ENCODE peak calls at places on chromosomes 11 and 22, in six cellular contexts. One of them, this sample, is unnamed.
A peak's percentile ranks its signal among the peaks of the same experiment; 100 is the strongest.

GRCh38 chr11:45922425-45923082 is at the start of gene LARGE2:
- DNase-seq in GM23338: peak; percentile 88
- DNase-seq in PC-9: no peak
- DNase-seq in MM.1S: peak; percentile 20
- DNase-seq in SK-N-SH: peak; percentile 76
- DNase-seq in GM23248: no peak
- DNase-seq in this sample: peak; percentile 67

GRCh38 chr11:65058419-65059054 is at the start of gene NAALADL1:
- DNase-seq in GM23248: no peak
- DNase-seq in SK-N-SH: no peak
- DNase-seq in MM.1S: no peak
- DNase-seq in GM23338: no peak
- DNase-seq in PC-9: no peak
- DNase-seq in this sample: no peak

GRCh38 chr11:8290122-8290810 is 26.6 kb upstream of the LMO1 start:
- DNase-seq in MM.1S: no peak
- DNase-seq in GM23248: no peak
- DNase-seq in PC-9: no peak
- DNase-seq in SK-N-SH: peak; percentile 45
- DNase-seq in GM23338: no peak
- DNase-seq in this sample: no peak

GRCh38 chr11:57179701-57180100 is 2.1 kb upstream of the LRRC55 start:
- DNase-seq in GM23338: peak; percentile 63
- DNase-seq in SK-N-SH: no peak
- DNase-seq in GM23248: no peak
- DNase-seq in PC-9: no peak
- DNase-seq in MM.1S: no peak
- DNase-seq in this sample: no peak

GRCh38 chr11:118230088-118230487 is 5.3 kb upstream of the JAML start:
- DNase-seq in GM23248: no peak
- DNase-seq in MM.1S: no peak
- DNase-seq in GM23338: no peak
- DNase-seq in PC-9: no peak
- DNase-seq in SK-N-SH: no peak
- DNase-seq in this sample: no peak

GRCh38 chr22:44202261-44202789 is 21.6 kb downstream of the PARVG start:
- DNase-seq in GM23338: no peak
- DNase-seq in PC-9: no peak
- DNase-seq in SK-N-SH: no peak
- DNase-seq in MM.1S: no peak
- DNase-seq in GM23248: peak; percentile 80
- DNase-seq in this sample: no peak

GRCh38 chr22:27019827-27020226 is 362.4 kb downstream of the MIAT start:
- DNase-seq in SK-N-SH: no peak
- DNase-seq in GM23338: peak; percentile 14
- DNase-seq in GM23248: no peak
- DNase-seq in MM.1S: no peak
- DNase-seq in PC-9: peak; percentile 63
- DNase-seq in this sample: no peak

GRCh38 chr11:42170601-42171000 is 711.1 kb upstream of the LRRC4C start:
- DNase-seq in GM23248: no peak
- DNase-seq in GM23338: no peak
- DNase-seq in SK-N-SH: no peak
- DNase-seq in PC-9: no peak
- DNase-seq in MM.1S: no peak
- DNase-seq in this sample: no peak

GRCh38 chr11:125079151-125079877 is 16.2 kb downstream of the SLC37A2 start:
- DNase-seq in MM.1S: no peak
- DNase-seq in SK-N-SH: no peak
- DNase-seq in GM23338: no peak
- DNase-seq in PC-9: peak; percentile 74
- DNase-seq in GM23248: no peak
- DNase-seq in this sample: no peak

GRCh38 chr22:17842386-17842785 is 68.1 kb upstream of the BID start:
- DNase-seq in SK-N-SH: no peak
- DNase-seq in PC-9: no peak
- DNase-seq in GM23248: no peak
- DNase-seq in GM23338: no peak
- DNase-seq in MM.1S: peak; percentile 81
- DNase-seq in this sample: no peak

GRCh38 chr11:111777094-111778046 is 11.2 kb upstream of the PPP2R1B start:
- DNase-seq in MM.1S: peak; percentile 71
- DNase-seq in SK-N-SH: peak; percentile 60
- DNase-seq in PC-9: peak; percentile 53
- DNase-seq in GM23248: peak; percentile 87
- DNase-seq in GM23338: peak; percentile 82
- DNase-seq in this sample: peak; percentile 81

GRCh38 chr11:70756756-70757155 is 358.4 kb downstream of the CTTN start:
- DNase-seq in GM23248: no peak
- DNase-seq in MM.1S: no peak
- DNase-seq in SK-N-SH: no peak
- DNase-seq in GM23338: no peak
- DNase-seq in PC-9: no peak
- DNase-seq in this sample: no peak

GRCh38 chr22:29726512-29727247 is 6.9 kb downstream of the CABP7 start:
- DNase-seq in PC-9: no peak
- DNase-seq in SK-N-SH: no peak
- DNase-seq in GM23338: no peak
- DNase-seq in MM.1S: no peak
- DNase-seq in GM23248: no peak
- DNase-seq in this sample: no peak

GRCh38 chr11:112511271-112511670 is 250.6 kb upstream of the PLET1 start:
- DNase-seq in MM.1S: no peak
- DNase-seq in PC-9: peak; percentile 64
- DNase-seq in GM23248: peak; percentile 32
- DNase-seq in GM23338: no peak
- DNase-seq in SK-N-SH: no peak
- DNase-seq in this sample: no peak

GRCh38 chr22:19873960-19874306 is 19.3 kb upstream of the GNB1L start:
- DNase-seq in MM.1S: no peak
- DNase-seq in SK-N-SH: peak; percentile 15
- DNase-seq in GM23248: no peak
- DNase-seq in PC-9: no peak
- DNase-seq in GM23338: no peak
- DNase-seq in this sample: no peak

GRCh38 chr22:44094751-44095302 is 70.7 kb downstream of the PARVB start:
- DNase-seq in GM23338: no peak
- DNase-seq in PC-9: no peak
- DNase-seq in GM23248: no peak
- DNase-seq in MM.1S: no peak
- DNase-seq in SK-N-SH: no peak
- DNase-seq in this sample: no peak

GRCh38 chr11:24932110-24933000 is 435.5 kb downstream of the LUZP2 start:
- DNase-seq in GM23248: no peak
- DNase-seq in SK-N-SH: no peak
- DNase-seq in MM.1S: no peak
- DNase-seq in PC-9: no peak
- DNase-seq in GM23338: no peak
- DNase-seq in this sample: no peak

GRCh38 chr11:3942160-3942955 is 86.9 kb downstream of the STIM1 start:
- DNase-seq in GM23248: no peak
- DNase-seq in MM.1S: no peak
- DNase-seq in PC-9: no peak
- DNase-seq in SK-N-SH: no peak
- DNase-seq in GM23338: no peak
- DNase-seq in this sample: no peak

GRCh38 chr22:39519681-39520053 is 695 bp upstream of the ATF4 start:
- DNase-seq in SK-N-SH: peak; percentile 60
- DNase-seq in GM23248: peak; percentile 89
- DNase-seq in PC-9: no peak
- DNase-seq in MM.1S: peak; percentile 48
- DNase-seq in GM23338: peak; percentile 77
- DNase-seq in this sample: peak; percentile 31

GRCh38 chr22:25027959-25028840 is 75.7 kb downstream of the KIAA1671 start:
- DNase-seq in GM23338: peak; percentile 81
- DNase-seq in MM.1S: no peak
- DNase-seq in PC-9: no peak
- DNase-seq in SK-N-SH: peak; percentile 66
- DNase-seq in GM23248: peak; percentile 35
- DNase-seq in this sample: peak; percentile 11

GRCh38 chr22:17952273-17952801 is 72.0 kb downstream of the MICAL3 start:
- DNase-seq in MM.1S: no peak
- DNase-seq in GM23248: no peak
- DNase-seq in SK-N-SH: no peak
- DNase-seq in GM23338: no peak
- DNase-seq in PC-9: no peak
- DNase-seq in this sample: peak; percentile 7

GRCh38 chr11:70498171-70498571 is 99.8 kb downstream of the CTTN start:
- DNase-seq in MM.1S: no peak
- DNase-seq in SK-N-SH: no peak
- DNase-seq in PC-9: no peak
- DNase-seq in GM23338: no peak
- DNase-seq in GM23248: no peak
- DNase-seq in this sample: no peak

GRCh38 chr11:19714387-19715363 is 2.0 kb downstream of the NAV2 start:
- DNase-seq in MM.1S: no peak
- DNase-seq in SK-N-SH: peak; percentile 76
- DNase-seq in GM23338: peak; percentile 65
- DNase-seq in GM23248: peak; percentile 78
- DNase-seq in PC-9: peak; percentile 63
- DNase-seq in this sample: peak; percentile 67

GRCh38 chr22:18088825-18089568 is 11.2 kb downstream of the PEX26 start:
- DNase-seq in GM23248: no peak
- DNase-seq in PC-9: no peak
- DNase-seq in MM.1S: peak; percentile 35
- DNase-seq in SK-N-SH: no peak
- DNase-seq in GM23338: no peak
- DNase-seq in this sample: no peak

GRCh38 chr22:34847072-34847471 is 218.9 kb upstream of the ISX start:
- DNase-seq in GM23248: no peak
- DNase-seq in SK-N-SH: no peak
- DNase-seq in MM.1S: peak; percentile 51
- DNase-seq in GM23338: no peak
- DNase-seq in PC-9: no peak
- DNase-seq in this sample: no peak

GRCh38 chr11:93501856-93502255 is 41.3 kb downstream of the SMCO4 start:
- DNase-seq in SK-N-SH: no peak
- DNase-seq in MM.1S: no peak
- DNase-seq in GM23338: no peak
- DNase-seq in PC-9: no peak
- DNase-seq in GM23248: no peak
- DNase-seq in this sample: no peak

GRCh38 chr11:62788991-62789390 is 1.8 kb downstream of the TMEM179B start:
- DNase-seq in PC-9: no peak
- DNase-seq in GM23338: peak; percentile 39
- DNase-seq in GM23248: no peak
- DNase-seq in MM.1S: no peak
- DNase-seq in SK-N-SH: no peak
- DNase-seq in this sample: no peak
- H3F3A ChIP-seq in PC-9: peaks cover 79% of the 10 kb centered on the region
- H3F3A ChIP-seq in GM23338: peaks cover 62% of the 10 kb centered on the region
- H3F3A ChIP-seq in GM23248: peaks cover 45% of the 10 kb centered on the region
- H3F3A ChIP-seq in MM.1S: peaks cover 38% of the 10 kb centered on the region
- H3F3A ChIP-seq in SK-N-SH: peaks cover 48% of the 10 kb centered on the region
- H3F3A ChIP-seq in this sample: peaks cover 19% of the 10 kb centered on the region

GRCh38 chr11:2565447-2566222 is 120.8 kb downstream of the KCNQ1 start:
- DNase-seq in SK-N-SH: no peak
- DNase-seq in MM.1S: no peak
- DNase-seq in GM23248: no peak
- DNase-seq in GM23338: no peak
- DNase-seq in PC-9: no peak
- DNase-seq in this sample: no peak
- H3K9me2 ChIP-seq in SK-N-SH: no peaks in the 10 kb centered on the region
- H3K9me2 ChIP-seq in MM.1S: no peaks in the 10 kb centered on the region
- H3K9me2 ChIP-seq in GM23248: no peaks in the 10 kb centered on the region
- H3K9me2 ChIP-seq in GM23338: no peaks in the 10 kb centered on the region
- H3K9me2 ChIP-seq in PC-9: no peaks in the 10 kb centered on the region
- H3K9me2 ChIP-seq in this sample: no peaks in the 10 kb centered on the region

GRCh38 chr11:2671748-2672147 is 28.0 kb downstream of the KCNQ1OT1 start:
- DNase-seq in GM23248: no peak
- DNase-seq in PC-9: no peak
- DNase-seq in GM23338: no peak
- DNase-seq in MM.1S: no peak
- DNase-seq in SK-N-SH: no peak
- DNase-seq in this sample: no peak
- H3F3A ChIP-seq in GM23248: no peaks in the 10 kb centered on the region
- H3F3A ChIP-seq in PC-9: no peaks in the 10 kb centered on the region
- H3F3A ChIP-seq in GM23338: no peaks in the 10 kb centered on the region
- H3F3A ChIP-seq in MM.1S: no peaks in the 10 kb centered on the region
- H3F3A ChIP-seq in SK-N-SH: no peaks in the 10 kb centered on the region
- H3F3A ChIP-seq in this sample: no peaks in the 10 kb centered on the region

GRCh38 chr11:59528741-59529140 is 17.4 kb downstream of the OR4D9 start:
- DNase-seq in MM.1S: no peak
- DNase-seq in PC-9: no peak
- DNase-seq in SK-N-SH: no peak
- DNase-seq in GM23338: peak; percentile 13
- DNase-seq in GM23248: no peak
- DNase-seq in this sample: no peak

GRCh38 chr11:59520741-59521140 is 9.4 kb downstream of the OR4D9 start:
- DNase-seq in GM23338: no peak
- DNase-seq in PC-9: no peak
- DNase-seq in GM23248: no peak
- DNase-seq in SK-N-SH: no peak
- DNase-seq in MM.1S: no peak
- DNase-seq in this sample: no peak

GRCh38 chr11:59523541-59523940 is 12.2 kb downstream of the OR4D9 start:
- DNase-seq in MM.1S: no peak
- DNase-seq in GM23248: peak; percentile 1
- DNase-seq in GM23338: peak; percentile 18
- DNase-seq in PC-9: no peak
- DNase-seq in SK-N-SH: no peak
- DNase-seq in this sample: peak; percentile 17
- H3K9me2 ChIP-seq in MM.1S: no peaks in the 10 kb centered on the region
- H3K9me2 ChIP-seq in GM23248: no peaks in the 10 kb centered on the region
- H3K9me2 ChIP-seq in GM23338: no peaks in the 10 kb centered on the region
- H3K9me2 ChIP-seq in PC-9: no peaks in the 10 kb centered on the region
- H3K9me2 ChIP-seq in SK-N-SH: no peaks in the 10 kb centered on the region
- H3K9me2 ChIP-seq in this sample: no peaks in the 10 kb centered on the region

DNA sequence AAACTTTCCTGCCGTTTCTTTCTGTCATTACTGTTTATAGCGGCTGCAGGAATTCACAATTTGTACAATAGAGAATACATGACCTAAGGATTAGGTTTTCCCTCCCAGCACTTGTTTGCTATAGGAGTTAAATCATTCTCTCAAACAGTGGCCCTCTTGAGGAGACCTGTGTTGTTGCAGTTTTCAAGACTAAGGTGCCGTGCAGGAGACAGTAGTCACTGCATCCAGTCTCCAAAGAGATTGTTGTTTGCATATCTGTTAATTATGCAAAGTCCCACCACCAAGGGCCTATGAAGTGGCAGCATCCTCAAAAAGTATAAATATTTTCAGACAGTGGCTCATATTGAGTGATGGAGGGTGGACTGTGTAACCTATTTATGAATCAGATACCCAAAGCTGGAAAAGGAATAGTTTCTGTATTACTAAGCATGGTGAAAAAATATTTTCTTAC is 2.3 kb downstream of the PRSS23 start:
- DNase-seq in GM23248: peak; percentile 67
- DNase-seq in PC-9: peak; percentile 93
- DNase-seq in GM23338: peak; percentile 81
- DNase-seq in SK-N-SH: peak; percentile 43
- DNase-seq in MM.1S: peak; percentile 56
- DNase-seq in this sample: peak; percentile 78
- H3F3A ChIP-seq in GM23248: peaks cover 63% of the 10 kb centered on the region
- H3F3A ChIP-seq in PC-9: peaks cover 45% of the 10 kb centered on the region
- H3F3A ChIP-seq in GM23338: no peaks in the 10 kb centered on the region
- H3F3A ChIP-seq in SK-N-SH: peaks cover 64% of the 10 kb centered on the region
- H3F3A ChIP-seq in MM.1S: peaks cover 2% of the 10 kb centered on the region
- H3F3A ChIP-seq in this sample: no peaks in the 10 kb centered on the region

GRCh38 chr22:37419916-37420655 is 7.2 kb downstream of the ELFN2 start:
- DNase-seq in GM23338: peak; percentile 74
- DNase-seq in GM23248: peak; percentile 41
- DNase-seq in MM.1S: peak; percentile 12
- DNase-seq in SK-N-SH: peak; percentile 84
- DNase-seq in PC-9: peak; percentile 64
- DNase-seq in this sample: peak; percentile 53
- H3K9me2 ChIP-seq in GM23338: no peaks in the 10 kb centered on the region
- H3K9me2 ChIP-seq in GM23248: no peaks in the 10 kb centered on the region
- H3K9me2 ChIP-seq in MM.1S: no peaks in the 10 kb centered on the region
- H3K9me2 ChIP-seq in SK-N-SH: no peaks in the 10 kb centered on the region
- H3K9me2 ChIP-seq in PC-9: no peaks in the 10 kb centered on the region
- H3K9me2 ChIP-seq in this sample: no peaks in the 10 kb centered on the region